ENCODE peak calls at places on chromosome 1, in ten cellular contexts. Q is iPS DF 6.9; Z is AG04450; J is psoas muscle; P is neural progenitor cell; X is fibroblast of lung; B is naive thymus-derived CD4-positive, alpha-beta T cell; W is stomach; N is tibial artery; S is mammary epithelial cell. V is an unnamed sample.

GRCh38 chr1:70420320-70420719 is 9.3 kb downstream of the CTH start:
- DNase-seq in Q (no peak), Z (no peak), J (no peak), P (peak), X (no peak), B (no peak), W (no peak), N (no peak), S (no peak), V (no peak)

GRCh38 chr1:15578921-15579682 is 5.7 kb downstream of the AGMAT start:
- DNase-seq in Q (no peak), Z (no peak), J (no peak), P (no peak), X (no peak), B (peak), W (no peak), N (no peak), S (no peak), V (no peak)

GRCh38 chr1:227729881-227730629 is 5.0 kb downstream of the JMJD4 start:
- DNase-seq in Q (peak), Z (peak), J (no peak), P (peak), X (peak), B (no peak), W (no peak), N (no peak), S (peak), V (no peak)

GRCh38 chr1:56509713-56510641 is 69.4 kb downstream of the PLPP3 start:
- DNase-seq in Q (no peak), Z (no peak), J (no peak), P (peak), X (no peak), B (no peak), W (no peak), N (no peak), S (no peak), V (no peak)

GRCh38 chr1:181482521-181483083 is 715 bp upstream of the CACNA1E start:
- DNase-seq in Q (peak), Z (no peak), J (peak), P (peak), X (peak), B (no peak), W (peak), N (no peak), S (peak), V (peak)

GRCh38 chr1:40769815-40770214 is 13.8 kb upstream of the KCNQ4 start:
- DNase-seq in Q (no peak), Z (no peak), J (peak), P (no peak), X (no peak), B (no peak), W (no peak), N (no peak), S (no peak), V (no peak)

GRCh38 chr1:91499904-91500755 is 521 bp upstream of the CDC7 start:
- DNase-seq in Q (no peak), Z (no peak), J (no peak), P (peak), X (no peak), B (no peak), W (no peak), N (no peak), S (no peak), V (no peak)

GRCh38 chr1:87968259-87968955 is 639.7 kb downstream of the LMO4 start:
- DNase-seq in Q (no peak), Z (no peak), J (peak), P (peak), X (peak), B (no peak), W (no peak), N (peak), S (no peak), V (peak)

GRCh38 chr1:222358100-222358499 is 189.8 kb downstream of the HHIPL2 start:
- DNase-seq in Q (no peak), Z (no peak), J (no peak), P (no peak), X (no peak), B (no peak), W (no peak), N (no peak), S (no peak), V (no peak)

GRCh38 chr1:116765962-116766361 is 11.7 kb downstream of the CD2 start:
- DNase-seq in Q (no peak), Z (no peak), J (no peak), P (no peak), X (peak), B (no peak), W (no peak), N (no peak), S (peak), V (no peak)

GRCh38 chr1:245856944-245857531 is 650.0 kb downstream of the SMYD3 start:
- DNase-seq in Q (no peak), Z (no peak), J (no peak), P (no peak), X (peak), B (no peak), W (no peak), N (no peak), S (peak), V (no peak)

GRCh38 chr1:234627009-234627950 is 17.3 kb upstream of the IRF2BP2 start:
- DNase-seq in Q (no peak), Z (no peak), J (no peak), P (no peak), X (peak), B (no peak), W (no peak), N (no peak), S (no peak), V (no peak)

GRCh38 chr1:6141601-6142000 is 38.5 kb downstream of the CHD5 start:
- DNase-seq in Q (no peak), Z (no peak), J (no peak), P (peak), X (no peak), B (no peak), W (no peak), N (no peak), S (peak), V (no peak)

GRCh38 chr1:6137758-6138157 is 42.4 kb downstream of the CHD5 start:
- DNase-seq in Q (no peak), Z (no peak), J (no peak), P (peak), X (no peak), B (no peak), W (no peak), N (no peak), S (no peak), V (no peak)

GRCh38 chr1:6142734-6143133 is 37.4 kb downstream of the CHD5 start:
- DNase-seq in Q (no peak), Z (no peak), J (no peak), P (no peak), X (no peak), B (no peak), W (no peak), N (no peak), S (no peak), V (no peak)

GRCh38 chr1:6142036-6142621 is 38.0 kb downstream of the CHD5 start:
- DNase-seq in Q (no peak), Z (no peak), J (no peak), P (no peak), X (no peak), B (no peak), W (no peak), N (no peak), S (no peak), V (no peak)

GRCh38 chr1:6140413-6140812 is 39.7 kb downstream of the CHD5 start:
- DNase-seq in Q (no peak), Z (no peak), J (no peak), P (no peak), X (no peak), B (no peak), W (no peak), N (no peak), S (no peak), V (no peak)
- H3K4me3 ChIP-seq in Q (no peak), Z (no peak), J (no peak), P (no peak), X (no peak), B (no peak), W (no peak), N (no peak), S (no peak), V (no peak)

GRCh38 chr1:11125931-11126330 is 26.3 kb upstream of the EXOSC10 start:
- DNase-seq in Q (no peak), Z (no peak), J (no peak), P (no peak), X (no peak), B (no peak), W (no peak), N (no peak), S (no peak), V (no peak)
- H3K27ac ChIP-seq in Q (no peak), Z (no peak), J (no peak), P (no peak), X (no peak), B (no peak), W (no peak), N (no peak), S (no peak), V (no peak)

DNA sequence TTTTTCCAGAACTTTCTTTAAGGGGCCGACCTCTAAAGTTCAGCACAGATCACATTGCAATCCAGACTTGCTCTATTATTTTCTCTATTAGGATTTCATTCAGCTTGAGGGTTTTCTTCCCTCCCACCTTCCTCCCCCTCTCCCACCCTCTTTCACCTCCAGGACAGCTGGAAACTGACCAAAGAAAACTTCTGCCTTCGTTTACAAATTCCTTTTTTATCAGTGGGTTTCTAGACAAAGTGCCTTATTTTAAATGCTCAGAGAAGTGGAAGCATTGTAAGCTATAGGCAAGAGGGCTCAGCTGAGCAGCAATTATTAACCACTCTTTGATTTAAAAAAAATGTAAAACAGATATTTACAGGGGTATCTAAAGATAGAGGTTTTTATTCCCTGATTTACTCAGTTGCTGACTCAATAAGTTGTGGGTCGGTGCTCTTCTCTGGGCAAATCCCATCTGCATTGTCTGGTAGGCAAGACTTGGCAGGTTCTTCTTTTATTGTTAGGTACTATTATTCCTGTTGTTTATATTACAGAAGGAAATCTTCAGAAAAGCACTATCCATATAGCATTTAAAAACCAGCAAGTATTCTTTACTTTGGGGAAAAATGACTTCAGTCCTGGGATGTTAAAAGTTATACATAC is 277.0 kb upstream of the C1orf105 start:
- DNase-seq in Q (no peak), Z (no peak), J (no peak), P (no peak), X (peak), B (no peak), W (no peak), N (no peak), S (peak), V (no peak)
- H3K4me3 ChIP-seq in Q (no peak), Z (peak), J (peak), P (no peak), X (peak), B (no peak), W (peak), N (peak), S (no peak), V (peak)

GRCh38 chr1:204152310-204153044 is 633 bp upstream of the ETNK2 start:
- DNase-seq in Q (no peak), Z (no peak), J (no peak), P (no peak), X (no peak), B (no peak), W (no peak), N (no peak), S (no peak), V (no peak)

GRCh38 chr1:204149635-204150565 is 1.9 kb downstream of the ETNK2 start:
- DNase-seq in Q (no peak), Z (no peak), J (no peak), P (no peak), X (no peak), B (no peak), W (peak), N (peak), S (no peak), V (no peak)

GRCh38 chr1:204153667-204154066 is 1.8 kb upstream of the ETNK2 start:
- DNase-seq in Q (no peak), Z (no peak), J (no peak), P (no peak), X (no peak), B (no peak), W (no peak), N (no peak), S (no peak), V (no peak)

GRCh38 chr1:204150702-204151561 is 912 bp downstream of the ETNK2 start:
- DNase-seq in Q (no peak), Z (no peak), J (peak), P (peak), X (no peak), B (no peak), W (no peak), N (peak), S (no peak), V (no peak)

GRCh38 chr1:204151562-204152309 is at the start of gene ETNK2:
- DNase-seq in Q (no peak), Z (no peak), J (peak), P (peak), X (peak), B (peak), W (peak), N (peak), S (no peak), V (peak)
- H3K27ac ChIP-seq in Q (no peak), Z (no peak), J (peak), P (no peak), X (no peak), B (peak), W (peak), N (peak), S (no peak), V (peak)

GRCh38 chr1:156772222-156772621 is 4.9 kb downstream of the PRCC start:
- DNase-seq in Q (no peak), Z (no peak), J (no peak), P (no peak), X (no peak), B (no peak), W (no peak), N (no peak), S (no peak), V (no peak)
- H3K4me3 ChIP-seq in Q (no peak), Z (no peak), J (no peak), P (no peak), X (no peak), B (no peak), W (no peak), N (no peak), S (no peak), V (no peak)

V was measured in heart left ventricle.